ENCODE peak calls at places on chromosomes 1 and 21, in six cellular contexts. O is transverse colon, P is left lung, V is heart left ventricle, E is A673, B is gastrocnemius medialis. C is an unnamed sample.

GRCh38 chr1:20552728-20553571 is 577 bp downstream of the FAM43B start:
- DNase-seq in O (no peak), P (no peak), V (no peak), E (no peak), B (no peak), C (no peak)

GRCh38 chr1:166905136-166905535 is 29.1 kb upstream of the TADA1 start:
- DNase-seq in O (no peak), P (no peak), V (no peak), E (no peak), B (no peak), C (no peak)

GRCh38 chr21:34017127-34017961 is 56.0 kb upstream of the MRPS6 start:
- DNase-seq in O (no peak), P (no peak), V (no peak), E (no peak), B (no peak), C (no peak)

GRCh38 chr1:180486092-180486491 is 16.3 kb downstream of the ACBD6 start:
- DNase-seq in O (no peak), P (no peak), V (no peak), E (peak; percentile 40), B (no peak), C (no peak)

GRCh38 chr1:83086346-83086745 is 912.6 kb downstream of the TTLL7 start:
- DNase-seq in O (no peak), P (no peak), V (no peak), E (no peak), B (no peak), C (no peak)

GRCh38 chr1:179197690-179198297 is 31.7 kb downstream of the ABL2 start:
- DNase-seq in O (no peak), P (peak; percentile 59), V (no peak), E (no peak), B (no peak), C (no peak)

GRCh38 chr21:35678393-35678792 is 381.9 kb downstream of the SETD4 start:
- DNase-seq in O (no peak), P (no peak), V (no peak), E (no peak), B (no peak), C (no peak)

GRCh38 chr21:34730756-34731445 is 62.1 kb downstream of the CLIC6 start:
- DNase-seq in O (no peak), P (no peak), V (no peak), E (no peak), B (no peak), C (no peak)

GRCh38 chr1:150578278-150579109 is 916 bp downstream of the MCL1 start:
- DNase-seq in O (peak; percentile 54), P (no peak), V (peak; percentile 82), E (peak; percentile 93), B (peak; percentile 79), C (peak; percentile 28)

GRCh38 chr1:87408665-87409248 is 80.1 kb downstream of the LMO4 start:
- DNase-seq in O (no peak), P (no peak), V (no peak), E (no peak), B (no peak), C (no peak)

GRCh38 chr1:163875927-163876320 is 554.2 kb downstream of the NUF2 start:
- DNase-seq in O (no peak), P (no peak), V (no peak), E (no peak), B (no peak), C (no peak)
- H3K4me3 ChIP-seq in O (no peak overlapping the region), P (no peak overlapping the region), V (no peak overlapping the region), E (no peak overlapping the region), B (no peak overlapping the region), C (no peak overlapping the region)

GRCh38 chr1:30785181-30785580 is 27.6 kb upstream of the LAPTM5 start:
- DNase-seq in O (no peak), P (no peak), V (no peak), E (no peak), B (no peak), C (no peak)

GRCh38 chr1:30787856-30788495 is 30.4 kb upstream of the LAPTM5 start:
- DNase-seq in O (no peak), P (no peak), V (no peak), E (no peak), B (no peak), C (no peak)

GRCh38 chr1:30785714-30786113 is 28.1 kb upstream of the LAPTM5 start:
- DNase-seq in O (no peak), P (no peak), V (no peak), E (no peak), B (no peak), C (no peak)

GRCh38 chr1:30787266-30787665 is 29.7 kb upstream of the LAPTM5 start:
- DNase-seq in O (no peak), P (no peak), V (no peak), E (no peak), B (no peak), C (no peak)

DNA sequence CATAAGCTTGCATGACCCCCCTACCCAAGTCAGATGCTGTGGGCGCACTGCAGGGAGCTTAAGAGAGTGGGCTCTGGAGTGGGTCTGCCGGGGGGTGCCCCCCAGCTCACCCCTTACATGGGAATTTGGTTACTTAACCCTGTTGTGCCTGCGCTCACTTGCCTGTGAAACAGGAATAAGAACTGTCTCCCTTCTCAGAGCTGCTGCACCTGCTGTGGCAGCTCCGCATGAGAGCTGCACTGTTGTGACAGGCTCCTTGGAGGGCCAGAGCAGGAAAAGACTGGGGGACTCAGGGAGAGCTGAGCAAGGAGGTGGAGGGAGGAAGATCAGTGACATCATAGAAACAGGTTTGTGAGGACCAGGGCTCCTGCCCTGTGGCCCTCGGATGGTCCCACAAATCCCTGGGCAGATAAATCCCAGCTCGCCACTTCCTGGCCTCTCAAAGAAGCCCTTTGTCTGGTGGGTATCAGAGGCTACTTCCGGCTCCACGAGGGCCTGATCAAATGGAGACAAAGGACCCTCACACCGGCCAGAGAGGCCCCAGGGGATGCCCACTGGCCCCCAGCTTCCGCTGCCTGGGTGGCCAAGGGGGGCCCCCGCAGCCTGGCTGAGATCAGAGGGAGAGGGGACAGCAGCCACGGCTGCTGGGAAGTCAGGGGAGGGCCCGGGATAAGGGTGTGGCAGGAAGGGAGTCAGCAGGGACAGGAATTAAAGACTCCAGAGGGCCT is 28.9 kb upstream of the LAPTM5 start:
- DNase-seq in O (no peak), P (no peak), V (no peak), E (peak; percentile 47), B (no peak), C (no peak)
- H3K27me3 ChIP-seq in O (no peaks in the 10 kb centered on the region), P (no peaks in the 10 kb centered on the region), V (no peaks in the 10 kb centered on the region), E (peaks cover 5% of the 10 kb centered on the region), B (no peaks in the 10 kb centered on the region), C (no peaks in the 10 kb centered on the region)

GRCh38 chr1:39255212-39255611 is 50.7 kb downstream of the MACF1 start:
- DNase-seq in O (no peak), P (no peak), V (no peak), E (no peak), B (no peak), C (no peak)

GRCh38 chr1:39258925-39259244 is 54.4 kb downstream of the MACF1 start:
- DNase-seq in O (no peak), P (no peak), V (no peak), E (no peak), B (no peak), C (no peak)

GRCh38 chr1:39261712-39262221 is 57.3 kb downstream of the MACF1 start:
- DNase-seq in O (no peak), P (no peak), V (no peak), E (peak; percentile 39), B (no peak), C (no peak)

GRCh38 chr1:39262802-39263201 is 58.3 kb downstream of the MACF1 start:
- DNase-seq in O (no peak), P (no peak), V (no peak), E (no peak), B (no peak), C (no peak)

DNA sequence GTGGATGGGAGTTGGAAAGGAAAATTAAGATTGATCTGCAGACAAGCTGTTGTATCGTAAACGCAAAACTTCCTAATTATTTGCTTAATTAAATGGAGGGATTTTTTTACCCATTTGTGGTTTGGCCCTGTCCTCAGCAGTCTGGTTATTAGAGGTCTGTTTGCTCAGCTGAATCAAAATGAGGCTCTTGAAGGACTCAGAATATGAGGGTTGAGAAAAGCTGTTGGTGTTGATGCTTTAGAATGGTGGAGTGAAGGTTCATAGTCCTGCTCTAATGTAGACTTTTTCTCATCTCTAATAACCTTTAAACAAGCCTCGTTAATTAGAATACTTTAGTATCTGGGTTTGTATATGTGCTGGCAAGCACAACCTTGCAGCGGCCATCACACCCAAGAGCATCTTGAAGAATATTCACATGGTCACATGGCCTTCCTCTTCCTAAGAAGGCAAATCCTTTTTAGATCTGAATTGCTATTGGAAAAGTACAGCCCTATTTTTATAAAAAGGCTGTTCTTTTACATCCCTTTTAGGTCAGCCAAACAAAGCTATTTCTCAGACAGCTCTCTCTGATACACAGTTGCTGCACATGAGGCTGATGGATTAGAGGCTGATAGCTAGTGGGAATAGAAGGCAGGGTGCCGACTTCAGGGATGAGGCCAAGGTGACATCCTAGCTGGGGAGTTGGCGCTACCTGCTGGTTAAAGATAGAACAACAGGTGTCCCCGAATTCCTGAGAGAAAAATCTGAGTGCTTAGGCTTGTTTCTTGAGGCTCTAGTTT is 53.8 kb downstream of the MACF1 start:
- DNase-seq in O (peak; percentile 76), P (no peak), V (peak; percentile 71), E (peak; percentile 79), B (peak; percentile 68), C (peak; percentile 38)
- H3K27ac ChIP-seq in O (peak overlapping the region; percentile 74), P (no peak overlapping the region), V (peak overlapping the region; percentile 27), E (no peak overlapping the region), B (peak overlapping the region; percentile 49), C (peak overlapping the region; percentile 29)

GRCh38 chr21:44636209-44637017 is 743 bp upstream of the KRTAP10-10 start:
- DNase-seq in O (no peak), P (no peak), V (no peak), E (no peak), B (no peak), C (no peak)

GRCh38 chr21:44639331-44639655 is 2.1 kb downstream of the KRTAP10-10 start:
- DNase-seq in O (no peak), P (no peak), V (no peak), E (no peak), B (no peak), C (no peak)

GRCh38 chr21:44640761-44641160 is 3.6 kb downstream of the KRTAP10-10 start:
- DNase-seq in O (no peak), P (no peak), V (no peak), E (no peak), B (no peak), C (no peak)

GRCh38 chr21:44632067-44632466 is 5.1 kb upstream of the KRTAP10-10 start:
- DNase-seq in O (no peak), P (no peak), V (no peak), E (no peak), B (no peak), C (no peak)

GRCh38 chr21:44637018-44637850 is at the start of gene KRTAP10-10:
- DNase-seq in O (no peak), P (no peak), V (no peak), E (no peak), B (no peak), C (no peak)
- H3K4me3 ChIP-seq in O (no peak within 1 kb of the TSS), P (no peak within 1 kb of the TSS), V (no peak within 1 kb of the TSS), E (no peak within 1 kb of the TSS), B (no peak within 1 kb of the TSS), C (no peak within 1 kb of the TSS)

DNA sequence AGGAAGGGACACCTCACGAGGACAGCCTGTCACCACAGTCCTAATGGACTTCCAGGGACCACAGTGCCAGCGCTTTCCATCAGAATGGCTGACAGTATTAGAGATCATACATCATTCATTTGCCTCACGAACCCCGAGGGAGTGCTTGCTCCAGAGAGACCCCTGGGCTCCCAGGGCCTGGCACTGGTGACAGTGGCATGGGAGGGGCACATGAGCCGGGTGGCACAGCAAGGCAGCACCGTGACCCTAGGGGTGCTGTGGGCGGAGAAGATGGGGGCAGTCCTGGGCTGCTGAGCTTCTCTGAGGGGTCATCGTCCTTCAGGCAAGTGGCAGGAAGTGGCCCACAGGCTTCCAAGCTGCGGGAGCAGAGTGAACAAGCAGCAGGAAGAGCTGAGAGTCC is 16.4 kb upstream of the TSPEAR start:
- DNase-seq in O (no peak), P (no peak), V (no peak), E (no peak), B (no peak), C (no peak)
- H3K27me3 ChIP-seq in O (peaks cover 50% of the 10 kb centered on the region), P (peaks cover 15% of the 10 kb centered on the region), V (peaks cover 41% of the 10 kb centered on the region), E (no peaks in the 10 kb centered on the region), B (peaks cover 32% of the 10 kb centered on the region), C (peaks cover 19% of the 10 kb centered on the region)

C was measured in effector memory CD4-positive, alpha-beta T cell.